ENCODE peak calls at places on chromosome 21, in ten cellular contexts. A is stimulated activated CD8-positive, alpha-beta memory T cell treated with anti-CD3 and anti-CD28 coated beads, Interleukin-4, amount 100 ng/mL, for 1 hour; N is coronary artery; O is NCI-H524; E is hepatic stellate cell; B is T-helper 1 cell; W is aorta; C is stimulated activated CD4-positive, alpha-beta T cell treated with anti-CD3 and anti-CD28 coated beads, TNF-alpha, amount 100 ng/mL, for 48 hours; X is lower leg skin; S is posterior vena cava. R is an unnamed sample.
A peak's percentile ranks its signal among the peaks of the same experiment; 100 is the strongest.

GRCh38 chr21:26587621-26588260 is 14.7 kb upstream of the CYYR1 start:
- DNase-seq in A (no peak), N (no peak), O (no peak), E (peak; percentile 20), B (no peak), W (no peak), C (no peak), X (no peak), S (no peak), R (no peak)

GRCh38 chr21:45695086-45695485 is 51.6 kb downstream of the PCBP3 start:
- DNase-seq in A (no peak), N (no peak), O (no peak), E (no peak), B (no peak), W (no peak), C (no peak), X (no peak), S (no peak), R (peak; percentile 20)

GRCh38 chr21:40386301-40386911 is 460.6 kb downstream of the DSCAM start:
- DNase-seq in A (no peak), N (no peak), O (no peak), E (no peak), B (no peak), W (peak; percentile 52), C (peak; percentile 1), X (no peak), S (no peak), R (peak; percentile 81)

GRCh38 chr21:45489480-45489982 is 52.7 kb downstream of the SLC19A1 start:
- DNase-seq in A (no peak), N (no peak), O (no peak), E (no peak), B (no peak), W (no peak), C (no peak), X (no peak), S (no peak), R (no peak)

GRCh38 chr21:31335957-31336738 is 7.9 kb downstream of the TIAM1 start:
- DNase-seq in A (no peak), N (no peak), O (no peak), E (peak; percentile 13), B (no peak), W (no peak), C (no peak), X (no peak), S (no peak), R (no peak)

GRCh38 chr21:31236528-31236927 is 107.5 kb downstream of the TIAM1 start:
- DNase-seq in A (no peak), N (no peak), O (no peak), E (no peak), B (no peak), W (no peak), C (no peak), X (no peak), S (no peak), R (no peak)

GRCh38 chr21:34603002-34603709 is 11.8 kb downstream of the RCAN1 start:
- DNase-seq in A (peak; percentile 31), N (peak; percentile 84), O (peak; percentile 52), E (peak; percentile 67), B (no peak), W (peak; percentile 90), C (peak; percentile 51), X (peak; percentile 94), S (peak; percentile 94), R (peak; percentile 76)

GRCh38 chr21:32921632-32922230 is 104.0 kb upstream of the OLIG2 start:
- DNase-seq in A (no peak), N (no peak), O (no peak), E (no peak), B (no peak), W (no peak), C (no peak), X (peak; percentile 57), S (no peak), R (peak; percentile 72)

GRCh38 chr21:37914211-37914900 is 1.9 kb downstream of the KCNJ6 start:
- DNase-seq in A (no peak), N (no peak), O (peak; percentile 47), E (peak; percentile 52), B (no peak), W (peak; percentile 57), C (no peak), X (no peak), S (no peak), R (no peak)